ENCODE peak calls at places on chromosomes 16 and 17, in ten cellular contexts. D is activated naive CD4-positive, alpha-beta T cell; Z is T1000; K is HFF-Myc; W is left cardiac atrium; E is D341Med; S is brain microvascular endothelial cell; V is SW 1271; B is Karpas-422; T is AG04450. F is an unnamed sample.

GRCh38 chr17:45397796-45398195 is 34.9 kb downstream of the ARHGAP27 start:
- DNase-seq in S (no peak), K (no peak), Z (no peak), V (no peak), W (no peak), D (no peak), B (no peak), E (no peak), T (no peak), F (no peak)

GRCh38 chr16:3259829-3260228 is 3.4 kb upstream of the MEFV start:
- DNase-seq in D (no peak), T (no peak), K (no peak), S (no peak), B (no peak), Z (no peak), V (no peak), E (no peak), W (no peak), F (no peak)

GRCh38 chr16:49051626-49052025 is 230.0 kb downstream of the CBLN1 start:
- DNase-seq in S (no peak), B (no peak), D (no peak), V (no peak), T (no peak), Z (no peak), E (no peak), W (no peak), K (no peak), F (no peak)

GRCh38 chr17:45688353-45688752 is 95.8 kb upstream of the CRHR1 start:
- DNase-seq in T (no peak), E (no peak), S (no peak), V (no peak), D (no peak), B (no peak), W (no peak), Z (no peak), K (no peak), F (no peak)

GRCh38 chr16:81634380-81635121 is 144.5 kb upstream of the PLCG2 start:
- DNase-seq in B (no peak), Z (no peak), S (peak; percentile 53), W (no peak), V (no peak), D (no peak), T (no peak), K (no peak), E (no peak), F (no peak)

GRCh38 chr17:12492450-12492849 is 173.2 kb upstream of the MYOCD start:
- DNase-seq in S (peak; percentile 35), Z (no peak), V (no peak), E (no peak), B (no peak), K (no peak), W (no peak), T (peak; percentile 60), D (no peak), F (no peak)

GRCh38 chr16:25855818-25856217 is 164.1 kb downstream of the HS3ST4 start:
- DNase-seq in S (no peak), W (no peak), K (no peak), E (no peak), B (no peak), V (no peak), D (no peak), Z (no peak), T (no peak), F (no peak)

GRCh38 chr16:85172465-85173071 is 60.3 kb upstream of the CIBAR2 start:
- DNase-seq in V (peak; percentile 21), S (no peak), D (no peak), E (peak; percentile 70), K (no peak), T (no peak), Z (no peak), B (no peak), W (no peak), F (no peak)